ENCODE peak calls at places on chromosomes 5 and 9, in seven cellular contexts. I is ovary, U is psoas muscle, L is GM23248, G is Peyer's patch, H is heart left ventricle, K is aorta. F is an unnamed sample. For H3K4me1, the result is how much of the 10 kb centered on the place peaks cover.

GRCh38 chr5:170120576-170120975 is 14.9 kb downstream of the FOXI1 start:
- DNase-seq in I (no peak), U (no peak), L (peak), G (no peak), H (no peak), K (no peak), F (no peak)

GRCh38 chr5:177304392-177305119 is 957 bp downstream of the PRELID1 start:
- DNase-seq in I (no peak), U (no peak), L (peak), G (peak), H (no peak), K (no peak), F (no peak)

GRCh38 chr5:149473441-149473840 is 77.8 kb downstream of the CSNK1A1 start:
- DNase-seq in I (no peak), U (no peak), L (no peak), G (peak), H (no peak), K (no peak), F (no peak)

GRCh38 chr5:74192606-74193299 is 447.8 kb downstream of the ENC1 start:
- DNase-seq in I (no peak), U (no peak), L (peak), G (no peak), H (peak), K (no peak), F (no peak)

GRCh38 chr9:134783699-134784039 is 96.9 kb upstream of the FCN2 start:
- DNase-seq in I (peak), U (peak), L (peak), G (no peak), H (no peak), K (no peak), F (no peak)

GRCh38 chr5:14428302-14429081 is 153.1 kb upstream of the OTULINL start:
- DNase-seq in I (no peak), U (no peak), L (peak), G (no peak), H (no peak), K (no peak), F (no peak)

GRCh38 chr5:61614606-61615005 is 282.5 kb downstream of the ZSWIM6 start:
- DNase-seq in I (no peak), U (no peak), L (no peak), G (no peak), H (no peak), K (no peak), F (no peak)

GRCh38 chr9:90421786-90422185 is 220.8 kb downstream of the DIRAS2 start:
- DNase-seq in I (no peak), U (no peak), L (no peak), G (no peak), H (no peak), K (no peak), F (no peak)

GRCh38 chr9:13278368-13279246 is 885 bp downstream of the MPDZ start:
- DNase-seq in I (peak), U (peak), L (peak), G (peak), H (peak), K (peak), F (no peak)

GRCh38 chr5:39019231-39019630 is 55.0 kb downstream of the RICTOR start:
- DNase-seq in I (no peak), U (no peak), L (no peak), G (no peak), H (no peak), K (no peak), F (no peak)

GRCh38 chr5:36724429-36725332 is 118.3 kb downstream of the SLC1A3 start:
- DNase-seq in I (no peak), U (peak), L (no peak), G (peak), H (peak), K (peak), F (peak)

GRCh38 chr9:113398796-113399195 is 2.3 kb downstream of the ALAD start:
- DNase-seq in I (no peak), U (no peak), L (peak), G (no peak), H (no peak), K (no peak), F (no peak)

GRCh38 chr5:82365026-82365425 is 86.9 kb upstream of the RPS23 start:
- DNase-seq in I (no peak), U (no peak), L (no peak), G (no peak), H (no peak), K (no peak), F (no peak)

GRCh38 chr9:113508111-113508749 is 44.7 kb downstream of the RGS3 start:
- DNase-seq in I (no peak), U (no peak), L (no peak), G (peak), H (no peak), K (no peak), F (no peak)

GRCh38 chr9:120583958-120584369 is 4.0 kb upstream of the CDK5RAP2 start:
- DNase-seq in I (no peak), U (peak), L (peak), G (peak), H (peak), K (no peak), F (peak)

GRCh38 chr9:136846376-136847064 is 2.7 kb upstream of the PHPT1 start:
- DNase-seq in I (no peak), U (no peak), L (peak), G (no peak), H (no peak), K (no peak), F (no peak)
- H3K4me3 ChIP-seq in I (no peak), U (peak), L (peak), G (no peak), H (peak), K (no peak), F (peak)

GRCh38 chr9:26947736-26948135 is 694 bp upstream of the PLAA start:
- DNase-seq in I (no peak), U (no peak), L (peak), G (no peak), H (no peak), K (no peak), F (no peak)

GRCh38 chr9:26940779-26941178 is 6.3 kb downstream of the PLAA start:
- DNase-seq in I (no peak), U (no peak), L (no peak), G (no peak), H (no peak), K (no peak), F (no peak)

GRCh38 chr9:26949604-26950003 is 2.6 kb upstream of the PLAA start:
- DNase-seq in I (no peak), U (no peak), L (peak), G (no peak), H (no peak), K (no peak), F (no peak)

GRCh38 chr9:26946753-26947727 is at the start of gene PLAA:
- DNase-seq in I (peak), U (peak), L (peak), G (peak), H (peak), K (peak), F (peak)

GRCh38 chr9:26945591-26945990 is 1.5 kb downstream of the PLAA start:
- DNase-seq in I (no peak), U (no peak), L (peak), G (no peak), H (no peak), K (no peak), F (no peak)
- H3K4me1 ChIP-seq in I (under half), U (under half), L (under half), G (under half), H (under half), K (under half), F (half or more)

DNA sequence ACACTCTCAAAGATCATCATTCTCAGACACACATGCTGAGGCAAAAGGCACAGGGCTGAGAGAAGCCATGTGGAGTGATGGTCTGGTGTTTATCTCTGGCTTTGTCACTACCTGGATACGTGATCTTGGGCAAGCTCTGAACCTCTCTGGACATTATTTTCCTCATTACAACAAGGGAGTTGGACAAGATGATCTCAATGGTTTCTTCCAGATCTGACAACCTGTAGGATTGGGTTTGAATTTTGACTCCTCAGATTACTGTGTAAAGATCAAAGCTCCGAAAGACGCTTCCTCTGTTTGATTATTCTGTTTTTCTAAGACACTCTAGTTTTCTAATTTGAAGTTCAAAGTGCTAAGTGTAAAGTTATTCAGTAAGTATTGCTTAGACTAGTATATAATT is 20.0 kb downstream of the NUDT2 start:
- DNase-seq in I (no peak), U (no peak), L (no peak), G (no peak), H (no peak), K (no peak), F (no peak)
- H3K4me3 ChIP-seq in I (no peak), U (no peak), L (no peak), G (no peak), H (no peak), K (no peak), F (no peak)

GRCh38 chr5:96958977-96959376 is 23.1 kb downstream of the LNPEP start:
- DNase-seq in I (no peak), U (no peak), L (no peak), G (no peak), H (no peak), K (no peak), F (no peak)
- H3K4me1 ChIP-seq in I (under half), U (under half), L (under half), G (under half), H (under half), K (under half), F (half or more)

GRCh38 chr5:1110260-1110929 is 1.5 kb downstream of the SLC12A7 start:
- DNase-seq in I (no peak), U (no peak), L (no peak), G (peak), H (no peak), K (no peak), F (peak)
- H3K4me3 ChIP-seq in I (peak), U (peak), L (peak), G (peak), H (peak), K (peak), F (peak)

GRCh38 chr5:139021346-139021745 is 146.2 kb upstream of the LRRTM2 start:
- DNase-seq in I (no peak), U (no peak), L (no peak), G (no peak), H (no peak), K (no peak), F (no peak)

GRCh38 chr5:139027150-139027549 is 152.0 kb upstream of the LRRTM2 start:
- DNase-seq in I (no peak), U (no peak), L (no peak), G (no peak), H (no peak), K (no peak), F (no peak)

GRCh38 chr5:139023276-139023675 is 148.1 kb upstream of the LRRTM2 start:
- DNase-seq in I (no peak), U (no peak), L (no peak), G (no peak), H (no peak), K (no peak), F (no peak)

GRCh38 chr5:139019880-139020279 is 144.7 kb upstream of the LRRTM2 start:
- DNase-seq in I (peak), U (no peak), L (no peak), G (no peak), H (no peak), K (no peak), F (no peak)

GRCh38 chr5:139022528-139022927 is 147.4 kb upstream of the LRRTM2 start:
- DNase-seq in I (no peak), U (peak), L (peak), G (no peak), H (no peak), K (peak), F (no peak)
- H3K4me1 ChIP-seq in I (under half), U (under half), L (under half), G (under half), H (under half), K (under half), F (under half)

GRCh38 chr9:122337561-122337939 is 33.3 kb upstream of the PTGS1 start:
- DNase-seq in I (no peak), U (no peak), L (no peak), G (no peak), H (no peak), K (no peak), F (no peak)
- H3K4me3 ChIP-seq in I (no peak), U (no peak), L (no peak), G (no peak), H (no peak), K (no peak), F (no peak)

DNA sequence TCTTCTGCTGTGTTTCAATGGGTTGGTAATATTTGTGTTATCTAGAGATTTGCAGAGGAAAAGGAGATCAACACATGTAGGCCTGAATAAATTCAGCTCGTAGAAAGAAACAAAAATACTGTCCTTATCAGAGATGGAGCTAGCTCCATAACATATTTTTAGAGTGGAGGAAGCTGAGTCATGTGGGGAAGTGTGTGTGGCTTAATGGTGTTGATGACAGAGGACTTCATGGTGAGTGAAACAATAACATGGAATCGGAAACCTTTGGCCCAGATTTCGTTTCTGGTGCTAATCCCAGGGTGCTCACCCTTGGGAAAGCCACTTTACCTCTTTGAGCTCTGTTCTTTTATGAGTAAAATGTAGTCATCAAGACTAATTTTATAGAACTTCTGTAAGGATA is 825.0 kb downstream of the TLR4 start:
- DNase-seq in I (no peak), U (no peak), L (peak), G (no peak), H (peak), K (no peak), F (no peak)
- H3K4me1 ChIP-seq in I (under half), U (under half), L (under half), G (under half), H (under half), K (under half), F (under half)